ENCODE peak calls at places on chromosomes 6 and 20, in five cellular contexts. K is stomach, M is A549, Y is testis, X is Peyer's patch. F is an unnamed sample.

GRCh38 chr20:42392417-42392816 is 774.2 kb upstream of the CHD6 start:
- DNase-seq in K (no peak), M (no peak), Y (no peak), X (no peak), F (no peak)

GRCh38 chr20:52410182-52410647 is 218.6 kb upstream of the ZFP64 start:
- DNase-seq in K (no peak), M (no peak), Y (no peak), X (no peak), F (no peak)

GRCh38 chr6:56757585-56757984 is 114.9 kb upstream of the DST start:
- DNase-seq in K (peak; percentile 69), M (peak; percentile 72), Y (no peak), X (no peak), F (no peak)

GRCh38 chr6:39934060-39934757 is at the start of gene MOCS1:
- DNase-seq in K (peak; percentile 84), M (peak; percentile 42), Y (peak; percentile 92), X (peak; percentile 89), F (no peak)

GRCh38 chr6:85383042-85383441 is 66.8 kb upstream of the NT5E start:
- DNase-seq in K (no peak), M (no peak), Y (no peak), X (no peak), F (no peak)

GRCh38 chr20:62872863-62873261 is 11.2 kb upstream of the TCFL5 start:
- DNase-seq in K (no peak), M (no peak), Y (no peak), X (no peak), F (no peak)

GRCh38 chr6:15400572-15401004 is 154.7 kb downstream of the JARID2 start:
- DNase-seq in K (no peak), M (peak; percentile 27), Y (peak; percentile 80), X (no peak), F (no peak)

GRCh38 chr6:11110921-11111768 is at the start of gene ERVFRD-1:
- DNase-seq in K (no peak), M (no peak), Y (no peak), X (no peak), F (no peak)

GRCh38 chr6:125884656-125885055 is 71.9 kb upstream of the HINT3 start:
- DNase-seq in K (no peak), M (no peak), Y (no peak), X (no peak), F (no peak)

GRCh38 chr6:110816677-110817076 is 1.4 kb upstream of the CDK19 start:
- DNase-seq in K (no peak), M (no peak), Y (no peak), X (no peak), F (no peak)

GRCh38 chr6:65566117-65566516 is 140.9 kb downstream of the EYS start:
- DNase-seq in K (no peak), M (peak; percentile 36), Y (no peak), X (no peak), F (no peak)

GRCh38 chr6:65570340-65570739 is 136.7 kb downstream of the EYS start:
- DNase-seq in K (no peak), M (no peak), Y (no peak), X (no peak), F (no peak)

DNA sequence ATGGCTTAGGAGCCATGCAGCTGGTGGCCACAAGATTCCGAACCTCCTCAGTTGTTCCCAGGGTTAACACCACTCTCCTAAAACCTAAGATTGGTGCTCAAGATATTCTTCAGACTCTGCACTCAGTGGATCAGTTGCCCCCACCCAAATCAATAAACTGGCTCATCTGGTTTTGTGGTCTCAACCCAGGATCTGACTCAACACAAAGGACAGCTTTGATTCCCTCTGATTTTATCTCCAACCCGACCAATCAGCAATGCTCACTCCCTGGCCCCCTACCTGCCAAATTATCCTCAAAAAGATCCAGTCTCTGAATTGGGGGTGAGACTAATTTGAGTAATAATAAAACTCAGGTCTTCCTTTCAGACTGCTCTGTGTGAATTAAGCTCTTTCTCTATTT is 137.5 kb downstream of the EYS start:
- DNase-seq in K (no peak), M (no peak), Y (no peak), X (no peak), F (no peak)
- H3K27ac ChIP-seq in K (no peak overlapping the region), M (no peak overlapping the region), Y (no peak overlapping the region), X (no peak overlapping the region), F (no peak overlapping the region)

GRCh38 chr6:26089272-26089671 is 2.0 kb downstream of the HFE start:
- DNase-seq in K (no peak), M (no peak), Y (no peak), X (no peak), F (no peak)

GRCh38 chr6:26088344-26088743 is 1.1 kb downstream of the HFE start:
- DNase-seq in K (no peak), M (no peak), Y (peak; percentile 36), X (no peak), F (no peak)

GRCh38 chr6:26086214-26086613 is 1.0 kb upstream of the HFE start:
- DNase-seq in K (no peak), M (no peak), Y (no peak), X (no peak), F (no peak)

GRCh38 chr6:26092443-26092842 is 5.2 kb downstream of the HFE start:
- DNase-seq in K (no peak), M (no peak), Y (no peak), X (no peak), F (no peak)

DNA sequence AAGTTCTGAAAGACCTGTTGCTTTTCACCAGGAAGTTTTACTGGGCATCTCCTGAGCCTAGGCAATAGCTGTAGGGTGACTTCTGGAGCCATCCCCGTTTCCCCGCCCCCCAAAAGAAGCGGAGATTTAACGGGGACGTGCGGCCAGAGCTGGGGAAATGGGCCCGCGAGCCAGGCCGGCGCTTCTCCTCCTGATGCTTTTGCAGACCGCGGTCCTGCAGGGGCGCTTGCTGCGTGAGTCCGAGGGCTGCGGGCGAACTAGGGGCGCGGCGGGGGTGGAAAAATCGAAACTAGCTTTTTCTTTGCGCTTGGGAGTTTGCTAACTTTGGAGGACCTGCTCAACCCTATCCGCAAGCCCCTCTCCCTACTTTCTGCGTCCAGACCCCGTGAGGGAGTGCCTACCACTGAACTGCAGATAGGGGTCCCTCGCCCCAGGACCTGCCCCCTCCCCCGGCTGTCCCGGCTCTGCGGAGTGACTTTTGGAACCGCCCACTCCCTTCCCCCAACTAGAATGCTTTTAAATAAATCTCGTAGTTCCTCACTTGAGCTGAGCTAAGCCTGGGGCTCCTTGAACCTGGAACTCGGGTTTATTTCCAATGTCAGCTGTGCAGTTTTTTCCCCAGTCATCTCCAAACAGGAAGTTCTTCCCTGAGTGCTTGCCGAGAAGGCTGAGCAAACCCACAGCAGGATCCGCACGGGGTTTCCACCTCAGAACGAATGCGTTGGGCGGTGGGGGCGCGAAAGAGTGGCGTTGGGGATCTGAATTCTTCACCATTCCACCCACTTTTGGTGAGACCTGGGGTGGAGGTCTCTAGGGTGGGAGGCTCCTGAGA is at the start of gene HFE:
- DNase-seq in K (peak; percentile 51), M (peak; percentile 48), Y (peak; percentile 71), X (peak; percentile 77), F (no peak)
- TF ChIP-seq POLR2A in K (no peak), M (peak; percentile 8), Y (no peak), X (peak; percentile 24), F (no peak)

DNA sequence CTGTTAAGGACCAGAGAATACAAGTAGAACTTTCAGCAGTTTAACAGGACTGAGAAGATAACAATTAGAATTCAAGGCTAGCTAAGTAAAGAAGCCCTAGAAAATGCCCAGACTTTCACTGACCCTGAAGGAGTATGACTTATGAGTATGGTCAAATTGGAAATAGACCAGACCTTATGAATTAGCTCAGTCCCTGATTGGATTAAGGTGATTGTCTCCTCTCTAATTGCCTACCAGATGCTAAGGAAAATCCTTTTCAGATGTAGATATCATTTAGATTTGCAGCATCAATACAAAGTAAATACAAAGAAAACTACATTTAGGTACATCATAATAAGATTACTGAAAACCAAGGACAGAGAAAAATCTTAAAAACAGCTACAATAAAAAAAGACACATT is 58.9 kb downstream of the CNR1 start:
- DNase-seq in K (no peak), M (no peak), Y (no peak), X (no peak), F (no peak)
- H3K4me3 ChIP-seq in K (no peak overlapping the region), M (no peak overlapping the region), Y (no peak overlapping the region), X (no peak overlapping the region), F (no peak overlapping the region)

DNA sequence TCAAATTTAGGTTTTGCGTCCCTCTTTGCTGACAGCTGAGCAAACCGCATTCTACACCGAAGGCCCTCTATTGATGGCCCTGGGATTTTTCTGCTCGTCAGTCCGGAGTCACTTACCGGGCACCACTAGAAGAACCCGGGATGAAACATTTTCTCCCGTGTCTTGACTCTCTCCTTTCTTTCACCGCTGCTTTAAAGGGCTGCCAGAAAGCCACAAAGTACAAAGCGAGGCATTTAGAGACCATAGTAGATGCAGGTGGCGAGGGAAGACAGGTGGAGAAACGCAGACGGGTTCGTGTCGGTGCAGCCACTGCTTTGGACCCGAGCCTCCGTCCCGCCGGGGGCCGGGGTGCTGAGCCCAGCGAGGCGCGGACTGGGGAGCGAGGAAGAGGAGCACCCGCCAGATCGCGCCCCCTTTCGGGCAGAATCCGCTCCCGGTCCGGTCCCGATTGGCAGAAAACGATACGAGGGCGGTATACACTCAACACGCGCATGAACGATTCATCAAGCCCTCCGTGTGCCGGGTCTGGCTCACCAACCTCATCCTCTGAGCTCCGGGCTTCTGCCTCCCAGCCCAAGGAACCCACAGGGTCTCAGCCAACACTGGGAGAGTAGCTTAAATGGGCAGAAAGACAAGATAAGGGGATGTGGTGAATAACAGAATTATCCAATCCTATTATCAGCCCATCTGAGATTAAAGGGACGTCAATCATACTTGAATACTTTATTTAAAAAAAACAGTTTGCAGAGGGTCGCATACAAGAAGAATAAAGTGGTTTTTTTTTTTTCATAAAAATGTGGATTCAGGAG is 84.9 kb downstream of the TRIM27 start:
- DNase-seq in K (peak; percentile 77), M (peak; percentile 88), Y (peak; percentile 89), X (peak; percentile 84), F (no peak)
- H3K27ac ChIP-seq in K (peak overlapping the region; percentile 67), M (peak overlapping the region; percentile 70), Y (peak overlapping the region; percentile 75), X (peak overlapping the region; percentile 65), F (peak overlapping the region; percentile 81)

GRCh38 chr6:107517274-107517673 is 27.4 kb downstream of the SOBP start:
- DNase-seq in K (no peak), M (no peak), Y (no peak), X (no peak), F (no peak)

GRCh38 chr6:107523794-107524193 is 33.9 kb downstream of the SOBP start:
- DNase-seq in K (no peak), M (no peak), Y (no peak), X (no peak), F (no peak)

GRCh38 chr6:107523054-107523791 is 33.3 kb downstream of the SOBP start:
- DNase-seq in K (no peak), M (no peak), Y (no peak), X (no peak), F (no peak)
- TF ChIP-seq POLR2A in K (no peak), M (no peak), Y (no peak), X (no peak), F (no peak)